ENCODE peak calls at places on chromosomes 1 and 21, in ten cellular contexts. One of them, this sample, is unnamed.
A peak's percentile ranks its signal among the peaks of the same experiment; 100 is the strongest.

GRCh38 chr1:94801919-94802546 is 18.1 kb upstream of the SLC44A3 start:
- DNase-seq in GM23248: peak; percentile 91
- DNase-seq in OCI-LY7: peak; percentile 37
- DNase-seq in hepatocyte: peak; percentile 78
- DNase-seq in A549: peak; percentile 66
- DNase-seq in upper lobe of left lung: peak; percentile 66
- DNase-seq in right cardiac atrium: peak; percentile 66
- DNase-seq in heart left ventricle: peak; percentile 29
- DNase-seq in osteoblast: peak; percentile 81
- DNase-seq in breast epithelium: no peak
- DNase-seq in this sample: no peak

GRCh38 chr1:193183019-193183643 is 3.3 kb downstream of the B3GALT2 start:
- DNase-seq in GM23248: peak; percentile 69
- DNase-seq in OCI-LY7: peak; percentile 56
- DNase-seq in osteoblast: no peak
- DNase-seq in A549: peak; percentile 54
- DNase-seq in heart left ventricle: no peak
- DNase-seq in right cardiac atrium: no peak
- DNase-seq in breast epithelium: no peak
- DNase-seq in hepatocyte: peak; percentile 77
- DNase-seq in upper lobe of left lung: no peak
- DNase-seq in this sample: no peak

GRCh38 chr1:159187647-159188374 is 16.4 kb downstream of the CADM3 start:
- DNase-seq in A549: no peak
- DNase-seq in right cardiac atrium: no peak
- DNase-seq in GM23248: no peak
- DNase-seq in upper lobe of left lung: no peak
- DNase-seq in heart left ventricle: no peak
- DNase-seq in OCI-LY7: no peak
- DNase-seq in hepatocyte: no peak
- DNase-seq in osteoblast: no peak
- DNase-seq in breast epithelium: no peak
- DNase-seq in this sample: no peak

GRCh38 chr21:36692125-36692843 is 6.6 kb upstream of the SIM2 start:
- DNase-seq in OCI-LY7: no peak
- DNase-seq in upper lobe of left lung: no peak
- DNase-seq in osteoblast: peak; percentile 54
- DNase-seq in right cardiac atrium: no peak
- DNase-seq in hepatocyte: no peak
- DNase-seq in A549: no peak
- DNase-seq in breast epithelium: no peak
- DNase-seq in heart left ventricle: no peak
- DNase-seq in GM23248: no peak
- DNase-seq in this sample: no peak

GRCh38 chr1:19058476-19058797 is 102.0 kb upstream of the IFFO2 start:
- DNase-seq in A549: no peak
- DNase-seq in hepatocyte: no peak
- DNase-seq in GM23248: no peak
- DNase-seq in heart left ventricle: no peak
- DNase-seq in breast epithelium: no peak
- DNase-seq in OCI-LY7: no peak
- DNase-seq in right cardiac atrium: no peak
- DNase-seq in osteoblast: peak; percentile 4
- DNase-seq in upper lobe of left lung: no peak
- DNase-seq in this sample: no peak

GRCh38 chr1:38559180-38559874 is 300.2 kb downstream of the RRAGC start:
- DNase-seq in hepatocyte: peak; percentile 20
- DNase-seq in heart left ventricle: no peak
- DNase-seq in upper lobe of left lung: peak; percentile 72
- DNase-seq in A549: no peak
- DNase-seq in OCI-LY7: peak; percentile 7
- DNase-seq in breast epithelium: no peak
- DNase-seq in osteoblast: no peak
- DNase-seq in right cardiac atrium: peak; percentile 55
- DNase-seq in GM23248: peak; percentile 10
- DNase-seq in this sample: peak; percentile 43

GRCh38 chr1:230507671-230508407 is 81.7 kb upstream of the PGBD5 start:
- DNase-seq in A549: no peak
- DNase-seq in hepatocyte: no peak
- DNase-seq in heart left ventricle: peak; percentile 16
- DNase-seq in OCI-LY7: peak; percentile 12
- DNase-seq in osteoblast: no peak
- DNase-seq in GM23248: peak; percentile 56
- DNase-seq in right cardiac atrium: peak; percentile 88
- DNase-seq in breast epithelium: no peak
- DNase-seq in upper lobe of left lung: peak; percentile 80
- DNase-seq in this sample: no peak

GRCh38 chr1:218079379-218079778 is 205.7 kb upstream of the RRP15 start:
- DNase-seq in hepatocyte: no peak
- DNase-seq in upper lobe of left lung: no peak
- DNase-seq in heart left ventricle: no peak
- DNase-seq in right cardiac atrium: no peak
- DNase-seq in breast epithelium: no peak
- DNase-seq in osteoblast: no peak
- DNase-seq in OCI-LY7: no peak
- DNase-seq in A549: no peak
- DNase-seq in GM23248: no peak
- DNase-seq in this sample: no peak

GRCh38 chr1:115507256-115507589 is 134.5 kb upstream of the VANGL1 start:
- DNase-seq in OCI-LY7: peak; percentile 16
- DNase-seq in upper lobe of left lung: no peak
- DNase-seq in A549: peak; percentile 28
- DNase-seq in hepatocyte: peak; percentile 46
- DNase-seq in right cardiac atrium: no peak
- DNase-seq in breast epithelium: no peak
- DNase-seq in GM23248: peak; percentile 76
- DNase-seq in heart left ventricle: no peak
- DNase-seq in osteoblast: peak; percentile 34
- DNase-seq in this sample: no peak

GRCh38 chr21:23463365-23463764 is 2143.9 kb downstream of the MRPL39 start:
- DNase-seq in right cardiac atrium: no peak
- DNase-seq in A549: no peak
- DNase-seq in GM23248: no peak
- DNase-seq in upper lobe of left lung: no peak
- DNase-seq in hepatocyte: no peak
- DNase-seq in OCI-LY7: no peak
- DNase-seq in heart left ventricle: no peak
- DNase-seq in breast epithelium: no peak
- DNase-seq in osteoblast: no peak
- DNase-seq in this sample: no peak
- H3K9me3 ChIP-seq in right cardiac atrium: no peaks in the 10 kb centered on the region
- H3K9me3 ChIP-seq in A549: no peaks in the 10 kb centered on the region
- H3K9me3 ChIP-seq in GM23248: peaks cover 3% of the 10 kb centered on the region
- H3K9me3 ChIP-seq in upper lobe of left lung: no peaks in the 10 kb centered on the region
- H3K9me3 ChIP-seq in hepatocyte: no peaks in the 10 kb centered on the region
- H3K9me3 ChIP-seq in OCI-LY7: peaks cover 38% of the 10 kb centered on the region
- H3K9me3 ChIP-seq in heart left ventricle: no peaks in the 10 kb centered on the region
- H3K9me3 ChIP-seq in breast epithelium: no peaks in the 10 kb centered on the region
- H3K9me3 ChIP-seq in osteoblast: peaks cover 2% of the 10 kb centered on the region
- H3K9me3 ChIP-seq in this sample: no peaks in the 10 kb centered on the region

DNA sequence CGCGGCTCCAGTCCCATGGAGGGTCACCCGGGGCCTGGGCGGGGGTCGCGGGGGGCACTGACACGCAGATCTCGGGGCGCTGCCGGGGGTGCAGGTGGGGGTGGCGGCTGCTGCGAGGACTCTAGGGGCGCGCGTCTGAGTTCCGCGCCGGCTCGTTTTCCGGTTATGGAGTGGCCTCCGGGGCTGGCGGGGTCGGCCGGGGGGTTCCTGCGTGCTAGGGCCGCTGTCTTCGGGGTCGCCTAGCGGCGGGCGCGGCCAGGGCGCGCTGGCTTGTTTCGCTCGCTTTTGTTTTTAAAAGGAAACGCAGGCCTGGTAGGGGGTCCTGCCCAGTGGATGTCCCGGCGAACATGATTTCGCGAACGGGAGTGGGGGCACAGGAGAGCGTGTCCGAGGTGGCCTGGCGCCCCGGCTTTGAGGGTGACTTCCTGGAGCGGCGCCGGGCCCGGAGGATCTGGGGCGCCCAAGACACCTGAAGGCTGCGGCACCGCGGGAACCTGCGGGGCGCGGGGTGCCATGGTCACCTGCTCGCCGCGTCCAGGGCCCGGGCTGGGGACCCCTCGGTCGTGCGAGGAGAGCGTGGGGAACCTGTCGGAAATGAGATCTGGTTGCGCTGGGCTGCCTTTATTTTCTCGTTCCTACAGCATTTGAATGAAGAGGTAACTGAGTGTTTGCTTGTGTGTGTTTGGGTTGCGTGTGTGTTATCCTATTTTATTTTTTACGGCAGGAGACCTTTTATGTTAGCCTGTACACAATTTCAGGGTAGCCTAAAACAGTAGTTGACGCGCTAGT is 618 bp downstream of the ETS2 start:
- DNase-seq in GM23248: peak; percentile 41
- DNase-seq in A549: no peak
- DNase-seq in hepatocyte: no peak
- DNase-seq in upper lobe of left lung: peak; percentile 90
- DNase-seq in right cardiac atrium: peak; percentile 82
- DNase-seq in heart left ventricle: peak; percentile 49
- DNase-seq in breast epithelium: no peak
- DNase-seq in OCI-LY7: peak; percentile 56
- DNase-seq in osteoblast: no peak
- DNase-seq in this sample: peak; percentile 27
- H3K9me3 ChIP-seq in GM23248: no peaks in the 10 kb centered on the region
- H3K9me3 ChIP-seq in A549: no peaks in the 10 kb centered on the region
- H3K9me3 ChIP-seq in hepatocyte: no peaks in the 10 kb centered on the region
- H3K9me3 ChIP-seq in upper lobe of left lung: no peaks in the 10 kb centered on the region
- H3K9me3 ChIP-seq in right cardiac atrium: no peaks in the 10 kb centered on the region
- H3K9me3 ChIP-seq in heart left ventricle: no peaks in the 10 kb centered on the region
- H3K9me3 ChIP-seq in breast epithelium: no peaks in the 10 kb centered on the region
- H3K9me3 ChIP-seq in OCI-LY7: peaks cover 3% of the 10 kb centered on the region
- H3K9me3 ChIP-seq in osteoblast: no peaks in the 10 kb centered on the region
- H3K9me3 ChIP-seq in this sample: no peaks in the 10 kb centered on the region

DNA sequence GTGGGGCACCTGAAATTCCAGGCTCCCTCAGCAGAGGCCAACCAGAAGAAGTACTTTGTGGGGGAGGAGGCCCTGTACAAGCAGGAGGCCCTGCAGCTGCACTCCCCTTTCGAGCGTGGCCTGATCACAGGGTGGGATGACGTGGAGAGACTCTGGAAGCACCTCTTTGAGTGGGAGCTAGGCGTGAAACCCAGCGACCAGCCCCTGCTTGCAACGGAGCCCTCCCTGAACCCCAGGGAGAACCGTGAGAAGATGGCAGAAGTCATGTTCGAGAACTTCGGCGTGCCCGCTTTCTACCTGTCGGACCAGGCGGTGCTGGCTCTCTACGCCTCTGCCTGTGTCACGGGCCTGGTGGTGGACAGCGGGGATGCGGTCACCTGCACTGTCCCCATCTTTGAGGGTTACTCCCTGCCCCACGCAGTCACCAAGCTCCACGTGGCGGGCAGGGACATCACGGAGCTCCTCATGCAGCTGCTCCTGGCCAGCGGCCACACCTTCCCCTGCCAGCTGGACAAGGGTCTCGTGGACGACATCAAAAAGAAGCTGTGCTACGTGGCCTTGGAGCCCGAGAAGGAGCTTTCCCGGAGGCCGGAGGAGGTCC is 634 bp downstream of the ACTRT2 start:
- DNase-seq in osteoblast: peak; percentile 77
- DNase-seq in hepatocyte: no peak
- DNase-seq in upper lobe of left lung: peak; percentile 75
- DNase-seq in GM23248: no peak
- DNase-seq in A549: no peak
- DNase-seq in breast epithelium: peak; percentile 48
- DNase-seq in right cardiac atrium: no peak
- DNase-seq in OCI-LY7: no peak
- DNase-seq in heart left ventricle: no peak
- DNase-seq in this sample: no peak
- H3K9me3 ChIP-seq in osteoblast: no peaks in the 10 kb centered on the region
- H3K9me3 ChIP-seq in hepatocyte: no peaks in the 10 kb centered on the region
- H3K9me3 ChIP-seq in upper lobe of left lung: no peaks in the 10 kb centered on the region
- H3K9me3 ChIP-seq in GM23248: no peaks in the 10 kb centered on the region
- H3K9me3 ChIP-seq in A549: no peaks in the 10 kb centered on the region
- H3K9me3 ChIP-seq in breast epithelium: peaks cover 3% of the 10 kb centered on the region
- H3K9me3 ChIP-seq in right cardiac atrium: no peaks in the 10 kb centered on the region
- H3K9me3 ChIP-seq in OCI-LY7: no peaks in the 10 kb centered on the region
- H3K9me3 ChIP-seq in heart left ventricle: no peaks in the 10 kb centered on the region
- H3K9me3 ChIP-seq in this sample: no peaks in the 10 kb centered on the region

DNA sequence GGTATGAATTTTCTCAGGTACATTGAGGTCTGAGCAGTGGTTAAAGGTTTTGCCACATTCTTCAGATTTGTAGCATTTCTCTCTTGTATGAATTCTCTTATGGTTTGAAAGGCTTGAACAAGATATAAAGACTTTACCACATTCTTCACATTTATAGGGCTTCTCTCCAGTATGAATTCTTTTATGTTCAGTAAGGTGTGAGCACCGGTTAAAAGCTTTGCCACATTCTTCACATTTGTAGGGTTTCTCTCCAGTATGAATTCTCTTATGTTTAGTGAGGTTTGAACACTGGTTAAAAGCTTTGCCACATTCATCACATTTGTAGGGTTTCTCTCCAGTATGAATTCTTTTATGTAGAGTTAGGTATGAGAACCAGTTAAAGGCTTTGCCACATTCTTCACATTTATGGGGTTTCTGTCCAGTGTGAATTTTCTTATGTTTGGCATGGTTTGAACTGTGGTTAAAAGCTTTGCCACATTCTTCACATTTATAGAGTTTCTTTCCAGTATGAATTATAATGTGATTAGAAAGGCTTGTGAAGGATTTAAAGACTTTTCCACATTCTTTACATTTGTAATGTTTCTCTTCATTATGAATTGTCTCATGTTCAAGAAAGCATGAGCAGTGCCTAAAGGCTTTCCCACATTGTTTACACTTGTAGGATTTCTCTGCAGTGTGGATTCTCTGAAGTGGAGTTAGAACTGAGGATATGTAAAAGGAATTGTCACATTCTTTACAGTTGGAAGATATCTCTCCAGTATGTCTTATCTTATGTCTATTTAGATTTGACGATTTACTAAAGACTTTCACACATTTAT is 18.4 kb upstream of the ZNF124 start:
- DNase-seq in breast epithelium: no peak
- DNase-seq in heart left ventricle: no peak
- DNase-seq in OCI-LY7: no peak
- DNase-seq in right cardiac atrium: no peak
- DNase-seq in upper lobe of left lung: no peak
- DNase-seq in osteoblast: no peak
- DNase-seq in GM23248: no peak
- DNase-seq in A549: no peak
- DNase-seq in hepatocyte: no peak
- DNase-seq in this sample: no peak
- H3K9me3 ChIP-seq in breast epithelium: peaks cover 48% of the 10 kb centered on the region
- H3K9me3 ChIP-seq in heart left ventricle: no peaks in the 10 kb centered on the region
- H3K9me3 ChIP-seq in OCI-LY7: peaks cover 47% of the 10 kb centered on the region
- H3K9me3 ChIP-seq in right cardiac atrium: no peaks in the 10 kb centered on the region
- H3K9me3 ChIP-seq in upper lobe of left lung: peaks cover 90% of the 10 kb centered on the region
- H3K9me3 ChIP-seq in osteoblast: peaks cover 12% of the 10 kb centered on the region
- H3K9me3 ChIP-seq in GM23248: peaks cover 8% of the 10 kb centered on the region
- H3K9me3 ChIP-seq in A549: peaks cover 89% of the 10 kb centered on the region
- H3K9me3 ChIP-seq in hepatocyte: peaks cover 51% of the 10 kb centered on the region
- H3K9me3 ChIP-seq in this sample: peaks cover 19% of the 10 kb centered on the region

GRCh38 chr1:108188801-108189200 is 11.3 kb downstream of the SLC25A24 start:
- DNase-seq in heart left ventricle: no peak
- DNase-seq in upper lobe of left lung: no peak
- DNase-seq in breast epithelium: no peak
- DNase-seq in A549: no peak
- DNase-seq in right cardiac atrium: no peak
- DNase-seq in GM23248: no peak
- DNase-seq in osteoblast: no peak
- DNase-seq in hepatocyte: no peak
- DNase-seq in OCI-LY7: no peak
- DNase-seq in this sample: no peak
- H3K9me3 ChIP-seq in heart left ventricle: no peaks in the 10 kb centered on the region
- H3K9me3 ChIP-seq in upper lobe of left lung: no peaks in the 10 kb centered on the region
- H3K9me3 ChIP-seq in breast epithelium: no peaks in the 10 kb centered on the region
- H3K9me3 ChIP-seq in A549: no peaks in the 10 kb centered on the region
- H3K9me3 ChIP-seq in right cardiac atrium: no peaks in the 10 kb centered on the region
- H3K9me3 ChIP-seq in GM23248: no peaks in the 10 kb centered on the region
- H3K9me3 ChIP-seq in osteoblast: no peaks in the 10 kb centered on the region
- H3K9me3 ChIP-seq in hepatocyte: peaks cover 10% of the 10 kb centered on the region
- H3K9me3 ChIP-seq in OCI-LY7: no peaks in the 10 kb centered on the region
- H3K9me3 ChIP-seq in this sample: peaks cover 4% of the 10 kb centered on the region